ENCODE peak calls at places on chromosome 16, in nine cellular contexts. V is adipocyte; F is ACHN; D is stimulated activated CD4-positive, alpha-beta T cell treated with anti-CD3 and anti-CD28 coated beads, TNF-alpha, amount 100 ng/mL, for 24 hours; A is GM12865; I is amygdala; U is fibroblast of pulmonary artery; L is anterior cingulate cortex; H is thoracic aorta. Y is an unnamed sample.
A peak's percentile ranks its signal among the peaks of the same experiment; 100 is the strongest.

GRCh38 chr16:48592839-48593429 is 17.0 kb downstream of the N4BP1 start:
- DNase-seq in V (no peak), U (no peak), A (no peak), D (no peak), L (no peak), I (no peak), H (no peak), F (peak; percentile 25), Y (peak; percentile 66)

GRCh38 chr16:22787456-22788189 is 26.3 kb upstream of the HS3ST2 start:
- DNase-seq in V (peak; percentile 15), L (no peak), H (no peak), U (no peak), A (peak; percentile 7), I (no peak), D (no peak), F (peak; percentile 48), Y (no peak)

GRCh38 chr16:23079683-23080221 is 69.5 kb downstream of the USP31 start:
- DNase-seq in V (no peak), U (no peak), I (no peak), D (no peak), F (no peak), A (no peak), L (no peak), H (no peak), Y (no peak)

GRCh38 chr16:77169650-77170236 is 21.2 kb upstream of the MON1B start:
- DNase-seq in D (no peak), F (peak; percentile 69), V (peak; percentile 48), U (peak; percentile 54), L (no peak), A (peak; percentile 66), H (no peak), I (no peak), Y (peak; percentile 87)

GRCh38 chr16:65532846-65533245 is 411.0 kb upstream of the CDH11 start:
- DNase-seq in A (no peak), U (no peak), L (no peak), V (no peak), I (no peak), H (no peak), F (no peak), D (no peak), Y (no peak)

GRCh38 chr16:50467943-50468748 is 80.0 kb upstream of the NKD1 start:
- DNase-seq in V (peak; percentile 19), U (no peak), A (peak; percentile 13), D (no peak), F (no peak), L (no peak), H (no peak), I (no peak), Y (peak; percentile 75)

GRCh38 chr16:4261557-4262172 is 11.2 kb downstream of the TFAP4 start:
- DNase-seq in A (peak; percentile 26), V (no peak), D (no peak), U (peak; percentile 27), F (peak; percentile 28), I (no peak), H (no peak), L (no peak), Y (peak; percentile 86)

GRCh38 chr16:82629441-82630027 is 2.8 kb downstream of the CDH13 start:
- DNase-seq in V (peak; percentile 74), D (no peak), A (no peak), I (no peak), F (peak; percentile 66), H (no peak), U (peak; percentile 74), L (no peak), Y (peak; percentile 52)

GRCh38 chr16:81600275-81600674 is 155.7 kb downstream of the CMIP start:
- DNase-seq in L (no peak), U (peak; percentile 73), F (peak; percentile 90), H (no peak), I (no peak), A (no peak), V (peak; percentile 71), D (no peak), Y (no peak)

GRCh38 chr16:81997738-81998137 is 13.5 kb downstream of the SDR42E1 start:
- DNase-seq in H (no peak), V (peak; percentile 84), L (no peak), A (no peak), U (peak; percentile 80), D (no peak), I (no peak), F (peak; percentile 87), Y (no peak)

GRCh38 chr16:23333962-23334361 is 31.9 kb downstream of the SCNN1B start:
- DNase-seq in U (no peak), H (no peak), A (no peak), D (no peak), V (no peak), L (no peak), I (no peak), F (no peak), Y (peak; percentile 22)

GRCh38 chr16:8877894-8878522 is 4.1 kb upstream of the LITAFD start:
- DNase-seq in A (no peak), I (no peak), L (no peak), H (no peak), U (no peak), V (no peak), D (no peak), F (no peak), Y (peak; percentile 29)

GRCh38 chr16:49018259-49018931 is 263.2 kb downstream of the CBLN1 start:
- DNase-seq in I (no peak), F (no peak), U (no peak), L (no peak), D (no peak), V (no peak), H (no peak), A (no peak), Y (no peak)

GRCh38 chr16:58661199-58661830 is 23.3 kb downstream of the SLC38A7 start:
- DNase-seq in H (peak; percentile 14), U (peak; percentile 89), D (no peak), I (no peak), F (peak; percentile 93), A (peak; percentile 68), V (peak; percentile 94), L (no peak), Y (peak; percentile 87)

GRCh38 chr16:30004424-30004776 is 6.4 kb downstream of the DOC2A start:
- DNase-seq in F (no peak), H (no peak), U (no peak), D (no peak), L (no peak), A (no peak), V (no peak), I (no peak), Y (peak; percentile 30)

GRCh38 chr16:88342491-88342890 is 40.3 kb upstream of the ZNF469 start:
- DNase-seq in F (no peak), V (no peak), L (no peak), A (no peak), H (no peak), D (no peak), U (no peak), I (no peak), Y (no peak)

GRCh38 chr16:66878067-66878466 is 2.2 kb upstream of the PDP2 start:
- DNase-seq in V (no peak), H (no peak), A (peak; percentile 72), U (no peak), L (no peak), I (no peak), D (peak; percentile 48), F (no peak), Y (no peak)

GRCh38 chr16:50246299-50247122 is 19.8 kb upstream of the ADCY7 start:
- DNase-seq in D (no peak), U (no peak), I (no peak), A (no peak), V (no peak), H (no peak), F (no peak), L (no peak), Y (peak; percentile 66)

GRCh38 chr16:50909831-50910697 is 168.2 kb downstream of the CYLD start:
- DNase-seq in D (no peak), V (no peak), A (no peak), U (no peak), F (no peak), L (no peak), H (no peak), I (no peak), Y (no peak)

GRCh38 chr16:67339453-67339852 is 12.8 kb downstream of the LRRC36 start:
- DNase-seq in H (no peak), L (no peak), V (peak; percentile 56), F (peak; percentile 70), U (peak; percentile 56), D (no peak), A (peak; percentile 26), I (no peak), Y (peak; percentile 21)

GRCh38 chr16:49519008-49519656 is 145.5 kb downstream of the C16orf78 start:
- DNase-seq in H (no peak), D (no peak), U (no peak), A (no peak), L (no peak), I (no peak), V (no peak), F (no peak), Y (no peak)

GRCh38 chr16:68711421-68712139 is 25.5 kb upstream of the CDH1 start:
- DNase-seq in H (no peak), A (peak; percentile 39), D (no peak), L (peak; percentile 41), I (no peak), U (no peak), F (no peak), V (no peak), Y (no peak)

GRCh38 chr16:57184890-57185445 is 871 bp downstream of the PSME3IP1 start:
- DNase-seq in F (no peak), I (no peak), V (no peak), A (peak; percentile 11), H (no peak), U (no peak), D (no peak), L (no peak), Y (peak; percentile 24)

GRCh38 chr16:50071075-50071671 is 5.4 kb downstream of the HEATR3 start:
- DNase-seq in I (no peak), D (no peak), V (peak; percentile 9), U (no peak), A (no peak), H (no peak), L (no peak), F (no peak), Y (no peak)

GRCh38 chr16:66474750-66475199 is 47.7 kb downstream of the BEAN1 start:
- DNase-seq in I (no peak), L (no peak), U (no peak), D (peak; percentile 38), A (peak; percentile 61), H (no peak), V (no peak), F (no peak), Y (no peak)

GRCh38 chr16:12559714-12560113 is 244.0 kb downstream of the CPPED1 start:
- DNase-seq in V (peak; percentile 27), F (no peak), A (no peak), I (no peak), L (no peak), D (no peak), H (no peak), U (no peak), Y (no peak)

GRCh38 chr16:3578610-3579551 is 1.7 kb upstream of the NLRC3 start:
- DNase-seq in A (peak; percentile 92), D (no peak), I (no peak), F (no peak), U (no peak), V (peak; percentile 24), H (no peak), L (no peak), Y (peak; percentile 39)

GRCh38 chr16:6375471-6376075 is 957.1 kb upstream of the RBFOX1 start:
- DNase-seq in D (no peak), A (no peak), L (no peak), V (no peak), U (no peak), H (no peak), F (no peak), I (no peak), Y (no peak)

GRCh38 chr16:48041861-48042435 is 113.8 kb downstream of the ABCC12 start:
- DNase-seq in V (no peak), F (no peak), D (no peak), L (no peak), A (peak; percentile 18), U (no peak), H (no peak), I (no peak), Y (peak; percentile 70)

GRCh38 chr16:63617990-63618763 is 1503.7 kb downstream of the CDH11 start:
- DNase-seq in U (peak; percentile 45), I (no peak), H (no peak), F (peak; percentile 85), V (no peak), L (no peak), A (no peak), D (no peak), Y (peak; percentile 55)

GRCh38 chr16:23015580-23015979 is 133.7 kb downstream of the USP31 start:
- DNase-seq in F (no peak), U (no peak), L (no peak), H (no peak), A (no peak), D (no peak), I (no peak), V (no peak), Y (no peak)

Y was measured in GM23338.